ENCODE peak calls at places on chromosome 7, in six cellular contexts. Z is HepG2, U is K562, N is GM12878, W is SK-N-SH, L is H1. F is an unnamed sample.
A peak's percentile ranks its signal among the peaks of the same experiment; 100 is the strongest.

GRCh38 chr7:120060283-120060682 is 212.7 kb upstream of the KCND2 start:
- DNase-seq in L (no peak), U (no peak), N (no peak), W (no peak), Z (no peak), F (no peak)

GRCh38 chr7:142616842-142617241 is 132.4 kb upstream of the PRSS1 start:
- DNase-seq in L (no peak), N (no peak), U (no peak), Z (no peak), W (no peak), F (no peak)

GRCh38 chr7:99308461-99309074 is 17.1 kb upstream of the ARPC1A start:
- DNase-seq in L (no peak), W (no peak), N (no peak), U (no peak), Z (no peak), F (no peak)

GRCh38 chr7:134792968-134793367 is 13.5 kb downstream of the CALD1 start:
- DNase-seq in U (no peak), N (no peak), Z (no peak), L (no peak), W (no peak), F (no peak)

GRCh38 chr7:80634505-80634904 is 3.9 kb upstream of the CD36 start:
- DNase-seq in L (no peak), U (no peak), N (no peak), Z (peak; percentile 74), W (no peak), F (no peak)

GRCh38 chr7:149558149-149558861 is 60.7 kb upstream of the ZNF746 start:
- DNase-seq in U (no peak), W (no peak), Z (no peak), N (no peak), L (no peak), F (peak; percentile 91)

GRCh38 chr7:28169166-28169713 is 11.4 kb downstream of the JAZF1 start:
- DNase-seq in N (no peak), W (no peak), U (no peak), Z (no peak), L (no peak), F (no peak)

GRCh38 chr7:104972510-104972909 is 41.5 kb upstream of the KMT2E start:
- DNase-seq in U (no peak), L (no peak), N (no peak), W (no peak), Z (no peak), F (no peak)

GRCh38 chr7:104843198-104843597 is 170.8 kb upstream of the KMT2E start:
- DNase-seq in L (no peak), W (no peak), N (no peak), Z (no peak), U (no peak), F (no peak)

GRCh38 chr7:141328290-141328689 is 222.9 kb upstream of the AGK start:
- DNase-seq in L (no peak), Z (no peak), W (no peak), N (no peak), U (no peak), F (no peak)

GRCh38 chr7:76071316-76072242 is 23.7 kb downstream of the MDH2 start:
- DNase-seq in U (no peak), W (peak; percentile 15), L (no peak), N (no peak), Z (no peak), F (no peak)

GRCh38 chr7:25860206-25860881 is 291.7 kb upstream of the NFE2L3 start:
- DNase-seq in N (no peak), U (no peak), W (peak; percentile 43), L (no peak), Z (no peak), F (no peak)

GRCh38 chr7:145169908-145170307 is 334.1 kb upstream of the TPK1 start:
- DNase-seq in U (no peak), N (no peak), W (peak; percentile 4), L (no peak), Z (no peak), F (no peak)

GRCh38 chr7:39847227-39847626 is 102.8 kb upstream of the CDK13 start:
- DNase-seq in W (no peak), N (no peak), L (no peak), U (no peak), Z (no peak), F (no peak)

GRCh38 chr7:114548576-114548975 is 134.0 kb downstream of the FOXP2 start:
- DNase-seq in U (no peak), Z (no peak), N (no peak), L (no peak), W (no peak), F (no peak)

GRCh38 chr7:117195361-117195760 is 127.5 kb downstream of the WNT2 start:
- DNase-seq in L (no peak), Z (no peak), W (no peak), N (no peak), U (no peak), F (no peak)

GRCh38 chr7:16695621-16696237 is 49.7 kb downstream of the BZW2 start:
- DNase-seq in L (no peak), U (peak; percentile 48), Z (peak; percentile 40), W (peak; percentile 39), N (no peak), F (peak; percentile 48)

GRCh38 chr7:82049442-82049841 is 279.6 kb upstream of the HGF start:
- DNase-seq in L (no peak), N (peak; percentile 23), W (peak; percentile 33), U (no peak), Z (no peak), F (no peak)

GRCh38 chr7:127809285-127809702 is 157.3 kb downstream of the SND1 start:
- DNase-seq in U (no peak), L (no peak), N (no peak), W (peak; percentile 54), Z (no peak), F (no peak)

GRCh38 chr7:108181073-108181985 is 51.2 kb upstream of the LAMB4 start:
- DNase-seq in U (peak; percentile 69), L (peak; percentile 70), Z (peak; percentile 43), W (peak; percentile 57), N (peak; percentile 28), F (peak; percentile 51)

GRCh38 chr7:884191-885003 is 8.0 kb downstream of the GET4 start:
- DNase-seq in W (no peak), U (no peak), L (no peak), Z (no peak), N (no peak), F (no peak)

GRCh38 chr7:31791881-31792280 is 104.9 kb downstream of the PPP1R17 start:
- DNase-seq in U (no peak), L (no peak), N (no peak), W (no peak), Z (no peak), F (no peak)

GRCh38 chr7:44971991-44972441 is 6.8 kb downstream of the MYO1G start:
- DNase-seq in Z (peak; percentile 77), W (no peak), U (no peak), L (no peak), N (no peak), F (no peak)

GRCh38 chr7:81053623-81054022 is 134.8 kb upstream of the SEMA3C start:
- DNase-seq in U (no peak), W (no peak), N (no peak), Z (peak; percentile 9), L (no peak), F (no peak)

GRCh38 chr7:30019387-30019786 is 7.1 kb downstream of the FKBP14 start:
- DNase-seq in L (no peak), Z (no peak), W (no peak), U (no peak), N (no peak), F (no peak)

GRCh38 chr7:139738101-139738489 is 39.7 kb downstream of the HIPK2 start:
- DNase-seq in W (no peak), U (no peak), L (no peak), N (no peak), Z (peak; percentile 86), F (no peak)

GRCh38 chr7:158818325-158819213 is 10.7 kb downstream of the ESYT2 start:
- DNase-seq in U (peak; percentile 62), W (peak; percentile 86), L (peak; percentile 50), N (peak; percentile 47), Z (peak; percentile 91), F (peak; percentile 95)

GRCh38 chr7:16810573-16810972 is 5.8 kb upstream of the AGR2 start:
- DNase-seq in N (no peak), W (no peak), U (no peak), Z (no peak), L (no peak), F (no peak)

GRCh38 chr7:130135208-130136205 is 65.2 kb downstream of the KLHDC10 start:
- DNase-seq in N (no peak), W (no peak), L (no peak), U (peak; percentile 92), Z (no peak), F (no peak)

GRCh38 chr7:12943781-12944180 is 256.3 kb downstream of the ARL4A start:
- DNase-seq in W (no peak), U (no peak), Z (peak; percentile 14), N (no peak), L (no peak), F (no peak)

GRCh38 chr7:16298221-16298620 is 123.1 kb downstream of the CRPPA start:
- DNase-seq in W (no peak), Z (no peak), U (no peak), N (no peak), L (no peak), F (no peak)

GRCh38 chr7:90788057-90788456 is 191.9 kb downstream of the CDK14 start:
- DNase-seq in W (no peak), N (no peak), U (no peak), Z (no peak), L (no peak), F (no peak)

GRCh38 chr7:351256-351655 is 61.3 kb downstream of the FOXL3 start:
- DNase-seq in U (no peak), L (no peak), Z (no peak), W (no peak), N (no peak), F (no peak)

GRCh38 chr7:20798081-20798693 is 11.5 kb upstream of the SP8 start:
- DNase-seq in N (no peak), L (no peak), W (peak; percentile 86), Z (no peak), U (peak; percentile 91), F (peak; percentile 54)
- TF ChIP-seq POLR2AphosphoS5 in N (no peak), L (no peak), W (no peak), Z (no peak), U (no peak), F (peak; percentile 8)

GRCh38 chr7:78220754-78221153 is 422.2 kb downstream of the PHTF2 start:
- DNase-seq in U (no peak), Z (no peak), L (no peak), W (no peak), N (no peak), F (no peak)
- TF ChIP-seq RAD21 in U (no peak), Z (no peak), L (no peak), W (no peak), N (no peak), F (no peak)

DNA sequence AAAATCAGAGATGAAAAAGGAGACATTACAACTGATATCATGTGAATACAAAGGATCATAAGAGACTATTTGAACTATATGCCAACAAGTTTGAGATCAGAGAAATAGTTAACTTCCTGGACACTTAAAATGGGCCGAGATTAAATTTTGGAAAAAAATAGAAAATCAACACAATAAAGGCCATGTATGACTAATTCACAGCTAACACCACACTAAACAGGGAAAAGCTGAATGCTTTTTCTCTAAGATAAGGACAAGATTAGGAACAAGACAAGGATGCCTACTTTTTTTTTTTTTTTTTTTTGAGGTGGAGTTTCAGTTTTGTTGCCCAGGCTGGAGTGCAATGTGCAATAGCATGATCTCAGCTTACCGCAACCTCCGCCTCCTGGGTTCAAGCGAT is 151.4 kb upstream of the MAGI2 start:
- DNase-seq in N (no peak), Z (no peak), U (no peak), L (no peak), W (no peak), F (no peak)
- TF ChIP-seq POLR2AphosphoS5 in N (no peak), Z (no peak), U (no peak), L (no peak), W (no peak), F (no peak)

GRCh38 chr7:131745645-131746248 is 189.3 kb upstream of the PODXL start:
- DNase-seq in N (no peak), W (no peak), U (no peak), Z (peak; percentile 7), L (no peak), F (no peak)
- TF ChIP-seq RAD21 in N (no peak), W (no peak), U (no peak), Z (no peak), L (no peak), F (no peak)

F was measured in HCT116.